ENCODE peak calls at places on chromosomes 5 and 9, in nine cellular contexts. P is GM23338, D is gastrocnemius medialis, J is uterus, R is kidney epithelial cell, W is PC-9, B is endodermal cell, F is heart right ventricle, S is epithelial cell of esophagus. M is an unnamed sample.

GRCh38 chr5:154603978-154604679 is 126.1 kb upstream of the HAND1 start:
- DNase-seq in P (peak; percentile 56), D (no peak), J (no peak), R (peak; percentile 5), W (no peak), B (peak; percentile 76), F (peak; percentile 21), S (peak; percentile 38), M (no peak)

GRCh38 chr5:168481330-168481788 is 4.9 kb upstream of the RARS1 start:
- DNase-seq in P (peak; percentile 8), D (no peak), J (no peak), R (no peak), W (no peak), B (no peak), F (no peak), S (no peak), M (no peak)

GRCh38 chr5:75510417-75510835 is 1.0 kb downstream of the CERT1 start:
- DNase-seq in P (no peak), D (peak; percentile 15), J (no peak), R (no peak), W (no peak), B (no peak), F (no peak), S (peak; percentile 43), M (no peak)

GRCh38 chr5:109485030-109485429 is 75.3 kb upstream of the PJA2 start:
- DNase-seq in P (no peak), D (peak; percentile 19), J (peak; percentile 23), R (no peak), W (no peak), B (no peak), F (peak; percentile 61), S (peak; percentile 23), M (no peak)

GRCh38 chr9:19967567-19968459 is 179.0 kb upstream of the SLC24A2 start:
- DNase-seq in P (peak; percentile 80), D (no peak), J (no peak), R (no peak), W (no peak), B (peak; percentile 63), F (no peak), S (no peak), M (no peak)

GRCh38 chr9:128893354-128893753 is 11.4 kb downstream of the LRRC8A start:
- DNase-seq in P (no peak), D (no peak), J (no peak), R (no peak), W (no peak), B (no peak), F (no peak), S (no peak), M (no peak)

GRCh38 chr9:70049236-70049635 is 5.6 kb downstream of the MAMDC2 start:
- DNase-seq in P (no peak), D (peak; percentile 75), J (peak; percentile 72), R (no peak), W (peak; percentile 50), B (no peak), F (peak; percentile 88), S (peak; percentile 75), M (no peak)

GRCh38 chr5:134911285-134912215 is 6.6 kb downstream of the PCBD2 start:
- DNase-seq in P (no peak), D (no peak), J (no peak), R (no peak), W (no peak), B (no peak), F (no peak), S (peak; percentile 17), M (no peak)

GRCh38 chr9:134375430-134376385 is 49.5 kb downstream of the RXRA start:
- DNase-seq in P (no peak), D (peak; percentile 85), J (peak; percentile 74), R (no peak), W (no peak), B (no peak), F (peak; percentile 59), S (no peak), M (no peak)

GRCh38 chr5:139914218-139914807 is 118.7 kb downstream of the PSD2 start:
- DNase-seq in P (no peak), D (no peak), J (no peak), R (no peak), W (no peak), B (no peak), F (no peak), S (peak; percentile 86), M (no peak)

GRCh38 chr9:119961774-119962408 is 592.7 kb upstream of the BRINP1 start:
- DNase-seq in P (peak; percentile 82), D (no peak), J (no peak), R (no peak), W (peak; percentile 14), B (peak; percentile 94), F (no peak), S (peak; percentile 31), M (no peak)

GRCh38 chr5:142686210-142686734 is 382 bp upstream of the FGF1 start:
- DNase-seq in P (peak; percentile 37), D (no peak), J (peak; percentile 32), R (no peak), W (no peak), B (peak; percentile 75), F (no peak), S (peak; percentile 66), M (no peak)

GRCh38 chr5:169433221-169433651 is 132.3 kb upstream of the SLIT3 start:
- DNase-seq in P (no peak), D (no peak), J (no peak), R (no peak), W (no peak), B (no peak), F (no peak), S (no peak), M (no peak)

GRCh38 chr9:4507306-4507705 is 17.0 kb downstream of the SLC1A1 start:
- DNase-seq in P (no peak), D (no peak), J (no peak), R (no peak), W (no peak), B (no peak), F (no peak), S (no peak), M (no peak)

GRCh38 chr5:27876071-27876470 is 837.7 kb upstream of the CDH9 start:
- DNase-seq in P (no peak), D (no peak), J (no peak), R (no peak), W (no peak), B (no peak), F (no peak), S (peak; percentile 46), M (no peak)

GRCh38 chr9:137379761-137380161 is 43.2 kb downstream of the EXD3 start:
- DNase-seq in P (no peak), D (no peak), J (no peak), R (no peak), W (no peak), B (peak; percentile 29), F (no peak), S (no peak), M (no peak)
- TF ChIP-seq CTCF in P (no peak), D (no peak), J (no peak), R (no peak), W (no peak), B (no peak), F (no peak), S (no peak), M (no peak)

GRCh38 chr9:130536594-130537215 is 42.7 kb upstream of the FUBP3 start:
- DNase-seq in P (no peak), D (no peak), J (no peak), R (no peak), W (no peak), B (no peak), F (no peak), S (peak; percentile 79), M (no peak)

GRCh38 chr9:130539473-130540223 is 39.7 kb upstream of the FUBP3 start:
- DNase-seq in P (no peak), D (no peak), J (no peak), R (peak; percentile 16), W (peak; percentile 78), B (no peak), F (no peak), S (peak; percentile 96), M (no peak)

GRCh38 chr9:130537346-130538050 is 41.9 kb upstream of the FUBP3 start:
- DNase-seq in P (no peak), D (no peak), J (no peak), R (no peak), W (no peak), B (peak; percentile 50), F (no peak), S (peak; percentile 36), M (no peak)

GRCh38 chr9:130532426-130532825 is 47.0 kb upstream of the FUBP3 start:
- DNase-seq in P (no peak), D (no peak), J (no peak), R (no peak), W (no peak), B (no peak), F (no peak), S (peak; percentile 75), M (no peak)

GRCh38 chr9:130535818-130536521 is 43.4 kb upstream of the FUBP3 start:
- DNase-seq in P (peak; percentile 56), D (no peak), J (no peak), R (no peak), W (no peak), B (peak; percentile 53), F (no peak), S (peak; percentile 46), M (no peak)
- H3K4me3 ChIP-seq in P (peak overlapping the region; percentile 44), D (no peak overlapping the region), J (peak overlapping the region; percentile 18), R (peak overlapping the region; percentile 7), W (no peak overlapping the region), B (no peak overlapping the region), F (no peak overlapping the region), S (no peak overlapping the region), M (peak overlapping the region; percentile 40)

GRCh38 chr9:124062172-124062571 is 50.6 kb downstream of the LHX2 start:
- DNase-seq in P (peak; percentile 55), D (no peak), J (no peak), R (no peak), W (no peak), B (peak; percentile 62), F (no peak), S (no peak), M (no peak)
- TF ChIP-seq CTCF in P (peak; percentile 73), D (no peak), J (no peak), R (peak; percentile 10), W (peak; percentile 33), B (peak; percentile 63), F (no peak), S (no peak), M (no peak)

GRCh38 chr5:43042626-43043399 is 2.7 kb upstream of the ANXA2R start:
- DNase-seq in P (peak; percentile 55), D (peak; percentile 68), J (peak; percentile 70), R (no peak), W (peak; percentile 67), B (peak; percentile 76), F (peak; percentile 70), S (peak; percentile 71), M (no peak)

GRCh38 chr5:43045236-43045635 is 5.1 kb upstream of the ANXA2R start:
- DNase-seq in P (peak; percentile 62), D (no peak), J (no peak), R (no peak), W (no peak), B (peak; percentile 60), F (no peak), S (no peak), M (no peak)

GRCh38 chr5:43046474-43046873 is 6.4 kb upstream of the ANXA2R start:
- DNase-seq in P (no peak), D (no peak), J (no peak), R (no peak), W (no peak), B (no peak), F (no peak), S (no peak), M (no peak)

GRCh38 chr5:43043400-43043756 is 3.3 kb upstream of the ANXA2R start:
- DNase-seq in P (no peak), D (no peak), J (no peak), R (no peak), W (no peak), B (no peak), F (no peak), S (no peak), M (no peak)

GRCh38 chr5:43044181-43044914 is 4.2 kb upstream of the ANXA2R start:
- DNase-seq in P (peak; percentile 81), D (no peak), J (no peak), R (no peak), W (no peak), B (peak; percentile 80), F (peak; percentile 27), S (no peak), M (no peak)
- H3K4me3 ChIP-seq in P (peak overlapping the region; percentile 49), D (peak overlapping the region; percentile 57), J (no peak overlapping the region), R (peak overlapping the region; percentile 33), W (no peak overlapping the region), B (peak overlapping the region; percentile 69), F (no peak overlapping the region), S (no peak overlapping the region), M (peak overlapping the region; percentile 52)

M was measured in AG04449.